ENCODE peak calls at places on chromosomes 6 and 20, in five cellular contexts. One of them, this sample, is unnamed.

GRCh38 chr6:132969188-132969587 is 154.8 kb downstream of the RPS12 start:
- DNase-seq in Karpas-422: no peak
- DNase-seq in CD4-positive, alpha-beta memory T cell: no peak
- DNase-seq in endodermal cell: no peak
- DNase-seq in nucleus accumbens: no peak
- DNase-seq in this sample: no peak

GRCh38 chr6:117681321-117681720 is 6.1 kb downstream of the NUS1 start:
- DNase-seq in Karpas-422: no peak
- DNase-seq in CD4-positive, alpha-beta memory T cell: no peak
- DNase-seq in endodermal cell: no peak
- DNase-seq in nucleus accumbens: no peak
- DNase-seq in this sample: no peak

GRCh38 chr20:63749597-63750508 is 10.3 kb downstream of the SLC2A4RG start:
- DNase-seq in Karpas-422: no peak
- DNase-seq in CD4-positive, alpha-beta memory T cell: no peak
- DNase-seq in endodermal cell: peak; percentile 35
- DNase-seq in nucleus accumbens: no peak
- DNase-seq in this sample: no peak

GRCh38 chr6:80181352-80182081 is 75.0 kb downstream of the BCKDHB start:
- DNase-seq in Karpas-422: no peak
- DNase-seq in CD4-positive, alpha-beta memory T cell: no peak
- DNase-seq in endodermal cell: no peak
- DNase-seq in nucleus accumbens: no peak
- DNase-seq in this sample: no peak

GRCh38 chr20:3679749-3680700 is 1.8 kb downstream of the ADAM33 start:
- DNase-seq in Karpas-422: no peak
- DNase-seq in CD4-positive, alpha-beta memory T cell: no peak
- DNase-seq in endodermal cell: peak; percentile 69
- DNase-seq in nucleus accumbens: no peak
- DNase-seq in this sample: no peak

GRCh38 chr6:41430875-41431274 is 95.5 kb downstream of the NCR2 start:
- DNase-seq in Karpas-422: no peak
- DNase-seq in CD4-positive, alpha-beta memory T cell: no peak
- DNase-seq in endodermal cell: no peak
- DNase-seq in nucleus accumbens: no peak
- DNase-seq in this sample: no peak

GRCh38 chr6:137258170-137258569 is 39.0 kb upstream of the IFNGR1 start:
- DNase-seq in Karpas-422: no peak
- DNase-seq in CD4-positive, alpha-beta memory T cell: no peak
- DNase-seq in endodermal cell: no peak
- DNase-seq in nucleus accumbens: no peak
- DNase-seq in this sample: no peak

GRCh38 chr20:34980543-34981213 is 25.0 kb downstream of the MYH7B start:
- DNase-seq in Karpas-422: no peak
- DNase-seq in CD4-positive, alpha-beta memory T cell: no peak
- DNase-seq in endodermal cell: no peak
- DNase-seq in nucleus accumbens: no peak
- DNase-seq in this sample: no peak

GRCh38 chr20:4581838-4582237 is 139.9 kb upstream of the PRND start:
- DNase-seq in Karpas-422: no peak
- DNase-seq in CD4-positive, alpha-beta memory T cell: no peak
- DNase-seq in endodermal cell: no peak
- DNase-seq in nucleus accumbens: no peak
- DNase-seq in this sample: no peak